ENCODE peak calls at places on chromosomes 3 and 15, in nine cellular contexts. One of them, this sample, is unnamed.

GRCh38 chr3:129440648-129441190 is 695 bp downstream of the IFT122 start:
- DNase-seq in endodermal cell: no peak
- DNase-seq in A549: no peak
- DNase-seq in colonic mucosa: no peak
- DNase-seq in cardiac muscle cell: no peak
- DNase-seq in RWPE2: no peak
- DNase-seq in stomach: no peak
- DNase-seq in heart left ventricle: no peak
- DNase-seq in fibroblast of lung: no peak
- DNase-seq in this sample: no peak

GRCh38 chr3:25007974-25008658 is 419.9 kb upstream of the RARB start:
- DNase-seq in A549: no peak
- DNase-seq in fibroblast of lung: peak; percentile 70
- DNase-seq in cardiac muscle cell: no peak
- DNase-seq in heart left ventricle: no peak
- DNase-seq in stomach: no peak
- DNase-seq in endodermal cell: no peak
- DNase-seq in RWPE2: no peak
- DNase-seq in colonic mucosa: no peak
- DNase-seq in this sample: no peak

GRCh38 chr15:97561529-97561928 is 399.0 kb upstream of the ARRDC4 start:
- DNase-seq in A549: no peak
- DNase-seq in colonic mucosa: no peak
- DNase-seq in fibroblast of lung: no peak
- DNase-seq in stomach: no peak
- DNase-seq in RWPE2: no peak
- DNase-seq in cardiac muscle cell: no peak
- DNase-seq in heart left ventricle: no peak
- DNase-seq in endodermal cell: no peak
- DNase-seq in this sample: no peak

GRCh38 chr15:70361106-70361505 is 263.4 kb upstream of the TLE3 start:
- DNase-seq in heart left ventricle: no peak
- DNase-seq in colonic mucosa: no peak
- DNase-seq in endodermal cell: peak; percentile 7
- DNase-seq in cardiac muscle cell: no peak
- DNase-seq in stomach: no peak
- DNase-seq in fibroblast of lung: no peak
- DNase-seq in RWPE2: peak; percentile 44
- DNase-seq in A549: no peak
- DNase-seq in this sample: no peak

GRCh38 chr3:59064276-59064675 is 14.5 kb upstream of the CFAP20DC start:
- DNase-seq in endodermal cell: peak; percentile 81
- DNase-seq in heart left ventricle: no peak
- DNase-seq in cardiac muscle cell: no peak
- DNase-seq in stomach: no peak
- DNase-seq in fibroblast of lung: no peak
- DNase-seq in A549: no peak
- DNase-seq in RWPE2: no peak
- DNase-seq in colonic mucosa: peak; percentile 25
- DNase-seq in this sample: no peak

GRCh38 chr3:186097317-186097662 is 11.6 kb downstream of the ETV5 start:
- DNase-seq in cardiac muscle cell: no peak
- DNase-seq in heart left ventricle: no peak
- DNase-seq in stomach: no peak
- DNase-seq in A549: no peak
- DNase-seq in RWPE2: no peak
- DNase-seq in endodermal cell: no peak
- DNase-seq in colonic mucosa: no peak
- DNase-seq in fibroblast of lung: no peak
- DNase-seq in this sample: no peak

GRCh38 chr15:45510758-45511280 is 11.7 kb downstream of the SLC30A4 start:
- DNase-seq in fibroblast of lung: no peak
- DNase-seq in stomach: no peak
- DNase-seq in cardiac muscle cell: no peak
- DNase-seq in RWPE2: no peak
- DNase-seq in endodermal cell: no peak
- DNase-seq in colonic mucosa: no peak
- DNase-seq in A549: no peak
- DNase-seq in heart left ventricle: no peak
- DNase-seq in this sample: no peak

GRCh38 chr15:59609730-59610712 is 1.6 kb upstream of the GCNT3 start:
- DNase-seq in A549: peak; percentile 49
- DNase-seq in heart left ventricle: no peak
- DNase-seq in fibroblast of lung: no peak
- DNase-seq in endodermal cell: no peak
- DNase-seq in RWPE2: no peak
- DNase-seq in stomach: no peak
- DNase-seq in cardiac muscle cell: no peak
- DNase-seq in colonic mucosa: no peak
- DNase-seq in this sample: no peak

GRCh38 chr3:57278237-57278636 is 14.2 kb downstream of the ASB14 start:
- DNase-seq in heart left ventricle: no peak
- DNase-seq in colonic mucosa: no peak
- DNase-seq in endodermal cell: no peak
- DNase-seq in A549: no peak
- DNase-seq in RWPE2: no peak
- DNase-seq in cardiac muscle cell: no peak
- DNase-seq in stomach: no peak
- DNase-seq in fibroblast of lung: no peak
- DNase-seq in this sample: no peak

GRCh38 chr3:141876381-141876890 is at the start of gene ATP1B3:
- DNase-seq in RWPE2: peak; percentile 74
- DNase-seq in A549: peak; percentile 82
- DNase-seq in heart left ventricle: peak; percentile 90
- DNase-seq in fibroblast of lung: peak; percentile 83
- DNase-seq in stomach: peak; percentile 89
- DNase-seq in cardiac muscle cell: peak; percentile 91
- DNase-seq in endodermal cell: peak; percentile 89
- DNase-seq in colonic mucosa: peak; percentile 89
- DNase-seq in this sample: peak; percentile 69

GRCh38 chr3:73729969-73730440 is 105.3 kb upstream of the PDZRN3 start:
- DNase-seq in RWPE2: no peak
- DNase-seq in cardiac muscle cell: no peak
- DNase-seq in A549: no peak
- DNase-seq in heart left ventricle: no peak
- DNase-seq in stomach: peak; percentile 33
- DNase-seq in fibroblast of lung: no peak
- DNase-seq in colonic mucosa: peak; percentile 32
- DNase-seq in endodermal cell: peak; percentile 63
- DNase-seq in this sample: peak; percentile 89

GRCh38 chr3:146142757-146143156 is 18.2 kb downstream of the PLOD2 start:
- DNase-seq in endodermal cell: no peak
- DNase-seq in stomach: no peak
- DNase-seq in fibroblast of lung: peak; percentile 82
- DNase-seq in A549: no peak
- DNase-seq in colonic mucosa: no peak
- DNase-seq in RWPE2: no peak
- DNase-seq in cardiac muscle cell: peak; percentile 26
- DNase-seq in heart left ventricle: no peak
- DNase-seq in this sample: no peak

GRCh38 chr3:195821403-195822130 is 9.8 kb upstream of the MUC4 start:
- DNase-seq in heart left ventricle: no peak
- DNase-seq in cardiac muscle cell: no peak
- DNase-seq in endodermal cell: peak; percentile 44
- DNase-seq in A549: no peak
- DNase-seq in RWPE2: no peak
- DNase-seq in colonic mucosa: no peak
- DNase-seq in stomach: no peak
- DNase-seq in fibroblast of lung: no peak
- DNase-seq in this sample: no peak

GRCh38 chr15:76223521-76223920 is 87.7 kb downstream of the ETFA start:
- DNase-seq in cardiac muscle cell: no peak
- DNase-seq in heart left ventricle: no peak
- DNase-seq in RWPE2: no peak
- DNase-seq in colonic mucosa: no peak
- DNase-seq in A549: no peak
- DNase-seq in fibroblast of lung: no peak
- DNase-seq in endodermal cell: no peak
- DNase-seq in stomach: no peak
- DNase-seq in this sample: no peak

GRCh38 chr3:128238100-128238459 is 84.8 kb downstream of the EEFSEC start:
- DNase-seq in heart left ventricle: no peak
- DNase-seq in stomach: no peak
- DNase-seq in fibroblast of lung: no peak
- DNase-seq in RWPE2: no peak
- DNase-seq in A549: no peak
- DNase-seq in colonic mucosa: no peak
- DNase-seq in cardiac muscle cell: no peak
- DNase-seq in endodermal cell: no peak
- DNase-seq in this sample: no peak

GRCh38 chr3:167246252-167246651 is 133.8 kb downstream of the ZBBX start:
- DNase-seq in heart left ventricle: no peak
- DNase-seq in colonic mucosa: no peak
- DNase-seq in cardiac muscle cell: no peak
- DNase-seq in A549: no peak
- DNase-seq in RWPE2: no peak
- DNase-seq in stomach: no peak
- DNase-seq in endodermal cell: no peak
- DNase-seq in fibroblast of lung: no peak
- DNase-seq in this sample: no peak

GRCh38 chr3:167253037-167253436 is 127.1 kb downstream of the ZBBX start:
- DNase-seq in stomach: no peak
- DNase-seq in fibroblast of lung: no peak
- DNase-seq in RWPE2: no peak
- DNase-seq in cardiac muscle cell: no peak
- DNase-seq in endodermal cell: no peak
- DNase-seq in A549: no peak
- DNase-seq in colonic mucosa: no peak
- DNase-seq in heart left ventricle: no peak
- DNase-seq in this sample: no peak

GRCh38 chr3:167251678-167252077 is 128.4 kb downstream of the ZBBX start:
- DNase-seq in fibroblast of lung: no peak
- DNase-seq in A549: no peak
- DNase-seq in endodermal cell: no peak
- DNase-seq in cardiac muscle cell: no peak
- DNase-seq in stomach: no peak
- DNase-seq in heart left ventricle: no peak
- DNase-seq in RWPE2: no peak
- DNase-seq in colonic mucosa: no peak
- DNase-seq in this sample: no peak
- H3K4me1 ChIP-seq in fibroblast of lung: no peaks in the 10 kb centered on the region
- H3K4me1 ChIP-seq in A549: no peaks in the 10 kb centered on the region
- H3K4me1 ChIP-seq in endodermal cell: no peaks in the 10 kb centered on the region
- H3K4me1 ChIP-seq in cardiac muscle cell: no peaks in the 10 kb centered on the region
- H3K4me1 ChIP-seq in stomach: no peaks in the 10 kb centered on the region
- H3K4me1 ChIP-seq in heart left ventricle: no peaks in the 10 kb centered on the region
- H3K4me1 ChIP-seq in RWPE2: no peaks in the 10 kb centered on the region
- H3K4me1 ChIP-seq in colonic mucosa: no peaks in the 10 kb centered on the region
- H3K4me1 ChIP-seq in this sample: no peaks in the 10 kb centered on the region

GRCh38 chr15:85707519-85708338 is 87.0 kb downstream of the KLHL25 start:
- DNase-seq in heart left ventricle: no peak
- DNase-seq in A549: peak; percentile 30
- DNase-seq in endodermal cell: no peak
- DNase-seq in colonic mucosa: peak; percentile 52
- DNase-seq in fibroblast of lung: peak; percentile 47
- DNase-seq in stomach: peak; percentile 49
- DNase-seq in cardiac muscle cell: peak; percentile 76
- DNase-seq in RWPE2: no peak
- DNase-seq in this sample: no peak
- H3K4me1 ChIP-seq in heart left ventricle: peaks cover 69% of the 10 kb centered on the region
- H3K4me1 ChIP-seq in A549: peaks cover 25% of the 10 kb centered on the region
- H3K4me1 ChIP-seq in endodermal cell: peaks cover 18% of the 10 kb centered on the region
- H3K4me1 ChIP-seq in colonic mucosa: peaks cover 14% of the 10 kb centered on the region
- H3K4me1 ChIP-seq in fibroblast of lung: peaks cover 20% of the 10 kb centered on the region
- H3K4me1 ChIP-seq in stomach: peaks cover 54% of the 10 kb centered on the region
- H3K4me1 ChIP-seq in cardiac muscle cell: peaks cover 67% of the 10 kb centered on the region
- H3K4me1 ChIP-seq in RWPE2: no peaks in the 10 kb centered on the region
- H3K4me1 ChIP-seq in this sample: peaks cover 63% of the 10 kb centered on the region

DNA sequence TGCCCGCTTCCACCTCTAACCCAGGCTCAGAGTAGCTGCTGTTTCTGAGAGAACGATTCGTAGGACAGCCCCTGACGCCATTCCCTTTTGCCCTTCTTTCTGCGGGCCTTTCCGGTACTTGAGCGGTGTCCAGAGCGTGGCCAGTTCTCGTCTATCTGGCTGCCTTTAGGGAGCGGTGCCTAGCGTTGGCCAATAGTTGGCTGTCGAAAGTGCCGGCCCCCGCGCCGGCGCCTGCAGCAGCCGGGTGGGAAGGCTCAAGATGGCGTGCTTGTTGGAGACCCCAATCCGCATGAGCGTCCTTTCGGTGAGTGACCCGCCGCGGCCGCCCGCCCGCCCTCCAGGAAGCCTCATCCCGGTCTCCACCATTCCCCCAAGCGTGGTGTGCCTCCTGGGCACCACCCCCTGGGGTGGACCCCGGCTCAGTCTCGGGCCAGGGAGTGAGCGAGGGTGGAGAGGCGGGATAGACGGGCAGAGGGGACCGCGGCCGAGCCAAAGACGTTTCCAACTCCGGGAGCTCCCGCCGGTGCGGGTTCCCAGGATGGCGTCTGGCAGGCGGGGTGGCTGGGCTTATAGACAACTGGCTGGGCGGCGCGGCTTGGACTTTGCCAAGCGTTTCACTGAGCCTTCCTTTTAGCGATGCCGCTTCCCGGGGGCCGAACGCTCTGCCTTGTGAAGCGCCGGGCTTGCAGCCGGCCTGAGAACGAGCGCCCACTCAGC is at the start of gene ARMC8:
- DNase-seq in cardiac muscle cell: peak; percentile 76
- DNase-seq in heart left ventricle: peak; percentile 55
- DNase-seq in stomach: peak; percentile 63
- DNase-seq in A549: peak; percentile 33
- DNase-seq in fibroblast of lung: no peak
- DNase-seq in colonic mucosa: peak; percentile 69
- DNase-seq in endodermal cell: peak; percentile 90
- DNase-seq in RWPE2: peak; percentile 66
- DNase-seq in this sample: peak; percentile 75
- H3K4me1 ChIP-seq in cardiac muscle cell: peaks cover 17% of the 10 kb centered on the region
- H3K4me1 ChIP-seq in heart left ventricle: peaks cover 24% of the 10 kb centered on the region
- H3K4me1 ChIP-seq in stomach: peaks cover 29% of the 10 kb centered on the region
- H3K4me1 ChIP-seq in A549: peaks cover 13% of the 10 kb centered on the region
- H3K4me1 ChIP-seq in fibroblast of lung: peaks cover 2% of the 10 kb centered on the region
- H3K4me1 ChIP-seq in colonic mucosa: no peaks in the 10 kb centered on the region
- H3K4me1 ChIP-seq in endodermal cell: no peaks in the 10 kb centered on the region
- H3K4me1 ChIP-seq in RWPE2: peaks cover 12% of the 10 kb centered on the region
- H3K4me1 ChIP-seq in this sample: peaks cover 36% of the 10 kb centered on the region

GRCh38 chr15:38549222-38549621 is 15.4 kb downstream of the RASGRP1 start:
- DNase-seq in fibroblast of lung: peak; percentile 72
- DNase-seq in colonic mucosa: no peak
- DNase-seq in endodermal cell: no peak
- DNase-seq in heart left ventricle: no peak
- DNase-seq in A549: no peak
- DNase-seq in RWPE2: no peak
- DNase-seq in stomach: no peak
- DNase-seq in cardiac muscle cell: no peak
- DNase-seq in this sample: no peak
- H3K4me1 ChIP-seq in fibroblast of lung: peaks cover 3% of the 10 kb centered on the region
- H3K4me1 ChIP-seq in colonic mucosa: no peaks in the 10 kb centered on the region
- H3K4me1 ChIP-seq in endodermal cell: peaks cover 17% of the 10 kb centered on the region
- H3K4me1 ChIP-seq in heart left ventricle: no peaks in the 10 kb centered on the region
- H3K4me1 ChIP-seq in A549: no peaks in the 10 kb centered on the region
- H3K4me1 ChIP-seq in RWPE2: no peaks in the 10 kb centered on the region
- H3K4me1 ChIP-seq in stomach: no peaks in the 10 kb centered on the region
- H3K4me1 ChIP-seq in cardiac muscle cell: no peaks in the 10 kb centered on the region
- H3K4me1 ChIP-seq in this sample: no peaks in the 10 kb centered on the region

DNA sequence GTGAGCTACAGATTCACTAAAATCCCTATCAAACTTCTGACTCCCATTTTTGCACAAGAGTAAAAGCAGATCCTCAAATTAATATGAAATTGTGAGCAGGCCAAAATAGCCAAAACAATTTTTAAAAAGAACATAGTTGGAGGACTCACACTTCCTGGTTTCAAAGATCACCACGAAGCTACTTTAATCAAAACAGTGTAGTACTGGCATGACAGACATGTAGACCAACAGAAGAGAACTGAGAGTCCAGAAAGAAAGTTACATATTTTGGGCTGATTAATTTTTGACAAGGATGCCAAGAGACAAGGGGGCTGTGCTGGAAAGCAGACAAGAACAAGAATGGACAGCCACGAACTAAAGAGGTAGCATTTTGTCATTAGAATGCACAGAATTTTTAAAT is 14.2 kb downstream of the RYK start:
- DNase-seq in stomach: no peak
- DNase-seq in colonic mucosa: no peak
- DNase-seq in RWPE2: no peak
- DNase-seq in fibroblast of lung: no peak
- DNase-seq in A549: no peak
- DNase-seq in cardiac muscle cell: no peak
- DNase-seq in endodermal cell: no peak
- DNase-seq in heart left ventricle: no peak
- DNase-seq in this sample: no peak
- H3K4me1 ChIP-seq in stomach: peaks cover 23% of the 10 kb centered on the region
- H3K4me1 ChIP-seq in colonic mucosa: peaks cover 16% of the 10 kb centered on the region
- H3K4me1 ChIP-seq in RWPE2: peaks cover 38% of the 10 kb centered on the region
- H3K4me1 ChIP-seq in fibroblast of lung: peaks cover 10% of the 10 kb centered on the region
- H3K4me1 ChIP-seq in A549: peaks cover 36% of the 10 kb centered on the region
- H3K4me1 ChIP-seq in cardiac muscle cell: peaks cover 23% of the 10 kb centered on the region
- H3K4me1 ChIP-seq in endodermal cell: no peaks in the 10 kb centered on the region
- H3K4me1 ChIP-seq in heart left ventricle: peaks cover 68% of the 10 kb centered on the region
- H3K4me1 ChIP-seq in this sample: peaks cover 72% of the 10 kb centered on the region

This sample was measured in gastrocnemius medialis.